ENCODE peak calls at places on chromosome 19, in five cellular contexts. W, Q, V, K and H are unnamed samples.

GRCh38 chr19:6047741-6048231 is 62.5 kb downstream of the RFX2 start:
- DNase-seq in V (peak), W (no peak), Q (peak), K (no peak), H (no peak)

GRCh38 chr19:16001481-16002312 is 52.9 kb downstream of the OR10H4 start:
- DNase-seq in V (no peak), K (peak), W (peak), Q (no peak), H (no peak)

GRCh38 chr19:39479916-39480315 is 722 bp upstream of the TIMM50 start:
- DNase-seq in V (no peak), W (no peak), K (no peak), Q (no peak), H (no peak)

GRCh38 chr19:38900816-38901215 is 1.0 kb downstream of the NFKBIB start:
- DNase-seq in V (no peak), K (no peak), Q (no peak), W (no peak), H (no peak)

GRCh38 chr19:51034704-51035103 is at the start of gene KLK12:
- DNase-seq in K (no peak), V (no peak), W (no peak), Q (no peak), H (no peak)

GRCh38 chr19:9956956-9957355 is 20.6 kb upstream of the OLFM2 start:
- DNase-seq in K (no peak), Q (no peak), V (no peak), W (no peak), H (no peak)

GRCh38 chr19:39208175-39208795 is 4.2 kb upstream of the SYCN start:
- DNase-seq in K (no peak), W (no peak), V (no peak), Q (no peak), H (no peak)

GRCh38 chr19:19644054-19644388 is 564 bp upstream of the GMIP start:
- DNase-seq in K (no peak), Q (no peak), V (no peak), W (no peak), H (no peak)

GRCh38 chr19:2888739-2889224 is 11.9 kb upstream of the ZNF57 start:
- DNase-seq in W (peak), K (no peak), V (no peak), Q (no peak), H (peak)

GRCh38 chr19:10227215-10227971 is 3.7 kb downstream of the S1PR2 start:
- DNase-seq in K (peak), V (peak), W (no peak), Q (no peak), H (no peak)

GRCh38 chr19:43582495-43582894 is 6.9 kb downstream of the PINLYP start:
- DNase-seq in W (no peak), K (no peak), V (no peak), Q (no peak), H (no peak)

GRCh38 chr19:39277598-39277997 is 9.4 kb downstream of the IFNL2 start:
- DNase-seq in W (no peak), V (no peak), Q (no peak), K (no peak), H (no peak)

GRCh38 chr19:1079566-1080111 is 12.7 kb downstream of the ARHGAP45 start:
- DNase-seq in W (no peak), V (no peak), Q (no peak), K (no peak), H (no peak)

GRCh38 chr19:40700083-40700482 is 9.6 kb upstream of the NUMBL start:
- DNase-seq in Q (no peak), W (no peak), V (no peak), K (no peak), H (no peak)

GRCh38 chr19:32224371-32225244 is 120.8 kb upstream of the ZNF507 start:
- DNase-seq in K (no peak), V (peak), W (peak), Q (no peak), H (peak)
- TF ChIP-seq CTCF in K (peak), V (peak), W (peak), Q (peak), H (peak)

GRCh38 chr19:47609885-47610545 is 1.1 kb downstream of the BICRA start:
- DNase-seq in V (peak), K (peak), Q (no peak), W (peak), H (peak)

GRCh38 chr19:47608908-47609879 is at the start of gene BICRA:
- DNase-seq in K (peak), V (peak), W (peak), Q (peak), H (peak)

GRCh38 chr19:47610546-47610894 is 1.6 kb downstream of the BICRA start:
- DNase-seq in W (no peak), V (no peak), Q (no peak), K (no peak), H (no peak)

GRCh38 chr19:47607564-47608073 is 1.3 kb upstream of the BICRA start:
- DNase-seq in W (no peak), Q (no peak), V (no peak), K (no peak), H (no peak)

DNA sequence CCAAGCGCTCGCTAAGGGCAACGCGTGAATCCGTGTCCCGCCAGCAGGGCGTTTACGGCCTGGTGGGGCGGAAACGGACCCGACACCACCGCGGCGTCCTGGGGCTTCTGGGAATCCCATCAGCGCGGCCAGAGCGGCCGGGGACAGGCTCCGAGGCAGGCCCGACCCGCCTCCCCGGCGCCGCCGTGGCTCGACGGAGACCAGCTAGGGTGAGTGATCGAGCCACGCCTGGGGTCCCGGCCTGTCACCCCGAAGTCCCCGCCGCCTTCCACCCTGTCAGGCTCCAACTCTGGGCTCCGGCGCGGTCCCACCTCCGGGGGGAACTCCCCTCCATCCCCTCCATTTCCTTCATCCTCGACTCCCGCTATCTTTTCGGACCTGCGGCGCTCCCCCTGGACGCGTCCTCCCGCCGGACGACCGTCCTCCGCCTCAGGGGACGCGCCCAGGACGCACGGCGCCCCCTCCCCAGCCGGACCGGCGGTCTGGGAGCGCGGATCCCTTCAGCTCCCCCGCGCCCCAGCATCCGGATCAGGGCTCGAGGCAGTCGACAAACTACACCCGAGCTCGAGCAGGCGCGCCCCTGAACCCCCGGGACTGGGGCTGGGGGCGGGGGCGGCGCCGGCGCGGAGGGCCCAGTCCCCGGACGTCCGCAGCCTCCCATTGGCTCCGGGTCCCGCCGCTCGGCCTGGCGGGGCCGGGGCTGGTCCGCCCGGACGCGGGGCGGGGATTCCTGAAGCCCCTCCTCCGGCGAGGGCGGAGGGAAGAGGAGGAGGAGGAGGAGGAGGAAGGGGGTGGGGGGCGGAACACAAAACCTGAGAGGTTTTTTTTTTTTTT is 643 bp upstream of the BICRA start:
- DNase-seq in V (peak), K (peak), Q (peak), W (peak), H (peak)
- TF ChIP-seq CTCF in V (no peak), K (peak), Q (peak), W (peak), H (no peak)

GRCh38 chr19:13100871-13101589 is 1.6 kb downstream of the LYL1 start:
- DNase-seq in Q (no peak), W (no peak), K (peak), V (no peak), H (no peak)
- TF ChIP-seq CTCF in Q (no peak), W (peak), K (no peak), V (peak), H (no peak)

GRCh38 chr19:42315024-42315423 is 1.9 kb downstream of the TMEM145 start:
- DNase-seq in K (no peak), W (no peak), V (no peak), Q (no peak), H (no peak)

GRCh38 chr19:42312370-42312769 is 739 bp upstream of the TMEM145 start:
- DNase-seq in W (no peak), Q (no peak), V (no peak), K (no peak), H (no peak)

GRCh38 chr19:42313840-42314755 is 989 bp downstream of the TMEM145 start:
- DNase-seq in W (no peak), V (no peak), K (no peak), Q (no peak), H (no peak)

GRCh38 chr19:42311612-42312160 is 1.4 kb upstream of the TMEM145 start:
- DNase-seq in K (no peak), Q (no peak), V (no peak), W (no peak), H (no peak)

DNA sequence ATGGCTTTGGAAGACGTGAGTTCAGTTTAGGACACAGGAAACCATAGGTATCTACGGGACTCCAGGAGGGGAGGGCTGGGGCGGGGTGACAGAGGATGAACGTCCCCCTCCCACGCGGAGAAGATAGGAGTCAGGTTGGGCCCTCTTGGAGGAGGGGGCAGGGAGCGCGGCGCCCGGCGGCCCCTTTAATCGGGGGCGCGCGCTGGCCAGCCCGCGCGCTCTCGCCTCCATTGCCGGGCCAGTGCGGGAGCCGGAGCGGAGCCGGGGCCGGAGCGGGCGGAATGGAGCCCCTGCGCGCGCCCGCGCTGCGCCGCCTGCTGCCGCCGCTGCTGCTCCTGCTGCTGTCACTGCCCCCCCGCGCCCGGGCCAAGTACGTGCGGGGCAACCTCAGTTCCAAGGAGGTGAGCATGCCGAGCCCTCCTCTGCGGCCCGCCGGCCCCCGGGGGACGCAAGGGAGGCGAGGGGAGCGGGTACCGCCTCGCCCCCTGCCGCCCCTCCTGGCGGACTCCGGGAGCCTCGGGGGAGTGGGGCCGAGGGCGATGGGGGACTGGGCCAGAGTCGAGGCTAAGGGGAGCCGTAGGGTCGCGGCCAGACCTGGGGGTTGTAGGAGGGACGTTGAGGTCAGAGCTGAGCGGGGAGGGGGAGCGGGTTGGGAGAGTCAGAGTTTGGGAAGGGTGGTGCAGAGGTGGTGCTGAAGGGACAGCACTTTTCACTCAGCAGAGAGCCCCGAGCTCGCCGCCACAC is at the start of gene TMEM145:
- DNase-seq in V (peak), Q (no peak), K (no peak), W (peak), H (no peak)
- TF ChIP-seq CTCF in V (no peak), Q (no peak), K (no peak), W (peak), H (no peak)

GRCh38 chr19:55173717-55174409 is 6.2 kb downstream of the SYT5 start:
- DNase-seq in V (peak), Q (no peak), W (peak), K (no peak), H (no peak)
- TF ChIP-seq CTCF in V (no peak), Q (no peak), W (peak), K (no peak), H (no peak)

GRCh38 chr19:7550987-7551761 is 15.7 kb downstream of the PNPLA6 start:
- DNase-seq in Q (no peak), V (peak), W (peak), K (peak), H (peak)
- TF ChIP-seq CTCF in Q (no peak), V (no peak), W (no peak), K (no peak), H (no peak)

DNA sequence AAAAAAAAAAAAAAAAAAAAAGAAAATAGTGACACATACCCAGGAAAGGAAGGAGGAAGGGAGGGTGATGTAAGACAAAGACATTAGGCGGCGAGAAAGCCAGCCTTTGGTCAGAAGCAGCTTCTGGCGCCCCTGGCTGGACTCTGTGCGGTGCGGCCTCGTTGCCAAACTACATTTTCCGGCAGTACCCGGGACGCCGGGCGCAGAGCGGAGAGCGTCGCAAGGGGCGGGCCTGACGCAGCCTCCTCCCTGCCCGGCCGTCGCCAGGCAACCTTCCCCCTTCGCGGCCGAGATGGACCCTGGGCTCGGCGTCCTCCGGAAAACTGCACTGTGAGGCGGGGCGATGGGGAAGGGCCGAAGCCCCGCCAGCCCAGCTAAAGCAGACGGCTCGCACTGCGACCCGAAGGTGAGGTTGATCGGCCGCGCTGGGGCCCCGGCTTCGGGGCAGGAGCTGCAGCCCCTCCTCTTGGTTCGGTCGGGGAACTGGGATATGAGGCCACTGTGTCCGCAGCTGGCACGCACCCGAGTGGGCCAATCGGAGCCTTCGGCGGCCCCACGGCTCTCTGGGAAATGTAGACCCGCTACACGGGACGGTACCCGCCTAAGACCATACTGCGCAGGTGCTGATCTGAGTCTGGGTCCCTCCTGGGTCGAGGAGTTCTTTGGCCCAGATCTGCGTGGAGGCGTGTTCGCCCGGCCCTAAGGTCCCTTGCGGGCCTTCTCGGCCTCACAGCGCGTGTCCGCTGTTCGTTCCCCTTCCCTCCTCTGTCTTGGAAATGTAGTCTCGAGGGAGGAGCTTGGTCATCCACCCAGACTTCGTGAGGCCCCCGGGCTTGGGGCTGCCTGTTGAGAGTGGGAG is 2.3 kb upstream of the MZF1 start:
- DNase-seq in W (peak), K (peak), Q (peak), V (peak), H (peak)
- TF ChIP-seq CTCF in W (peak), K (no peak), Q (no peak), V (no peak), H (no peak)

GRCh38 chr19:45717131-45717982 is 13.3 kb downstream of the FBXO46 start:
- DNase-seq in K (peak), Q (peak), V (peak), W (peak), H (peak)
- TF ChIP-seq CTCF in K (peak), Q (no peak), V (no peak), W (peak), H (peak)